ENCODE peak calls at places on chromosomes 4 and X, in six cellular contexts. P, Q, R, V, K and B are unnamed samples. For H3K27me3, the result is how much of the 10 kb centered on the place peaks cover.

GRCh38 chr4:68349361-68350360 is at the start of gene YTHDC1:
- DNase-seq in R (peak), P (peak), K (peak), Q (peak), V (peak), B (peak)

GRCh38 chr4:57110635-57111546 is 706 bp upstream of the IGFBP7 start:
- DNase-seq in R (peak), K (peak), P (peak), V (peak), Q (no peak), B (no peak)

GRCh38 chrX:25021132-25021498 is 5.3 kb upstream of the ARX start:
- DNase-seq in R (no peak), Q (no peak), V (no peak), P (no peak), K (no peak), B (no peak)

GRCh38 chrX:112043997-112044396 is 38.6 kb downstream of the TRPC5 start:
- DNase-seq in Q (no peak), R (no peak), V (no peak), P (peak), K (peak), B (no peak)

GRCh38 chr4:55410431-55410830 is 14.7 kb downstream of the TMEM165 start:
- DNase-seq in R (no peak), P (no peak), V (no peak), Q (no peak), K (no peak), B (no peak)

GRCh38 chrX:21373001-21373400 is 1.2 kb upstream of the CNKSR2 start:
- DNase-seq in P (no peak), R (no peak), V (no peak), Q (no peak), K (no peak), B (no peak)

GRCh38 chr4:142778430-142778829 is 67.7 kb downstream of the INPP4B start:
- DNase-seq in R (no peak), K (no peak), Q (no peak), P (no peak), V (no peak), B (no peak)

GRCh38 chrX:108171671-108172070 is 80.1 kb downstream of the ATG4A start:
- DNase-seq in Q (no peak), K (no peak), R (no peak), P (no peak), V (no peak), B (no peak)

GRCh38 chrX:40153335-40154221 is 55.8 kb upstream of the BCOR start:
- DNase-seq in R (peak), K (peak), Q (no peak), P (peak), V (peak), B (peak)

GRCh38 chr4:2847297-2847871 is 3.7 kb downstream of the ADD1 start:
- DNase-seq in R (no peak), V (no peak), Q (no peak), K (no peak), P (peak), B (no peak)

GRCh38 chr4:66284991-66285451 is 614.7 kb upstream of the EPHA5 start:
- DNase-seq in V (no peak), K (no peak), P (no peak), R (no peak), Q (no peak), B (no peak)

GRCh38 chr4:8010618-8011017 is 71.0 kb upstream of the AFAP1 start:
- DNase-seq in P (no peak), Q (no peak), V (no peak), K (no peak), R (peak), B (no peak)

GRCh38 chr4:39353478-39354177 is 12.5 kb downstream of the RFC1 start:
- DNase-seq in K (no peak), Q (no peak), P (no peak), R (no peak), V (no peak), B (no peak)

GRCh38 chr4:17286737-17287460 is 225.0 kb downstream of the QDPR start:
- DNase-seq in V (no peak), R (no peak), P (no peak), K (peak), Q (no peak), B (no peak)

GRCh38 chrX:39907964-39908616 is 189.7 kb downstream of the BCOR start:
- DNase-seq in Q (peak), V (peak), R (peak), P (no peak), K (no peak), B (no peak)

GRCh38 chr4:158915683-158916241 is 146.9 kb downstream of the FNIP2 start:
- DNase-seq in K (no peak), V (no peak), R (no peak), P (no peak), Q (no peak), B (no peak)

GRCh38 chrX:41600266-41600665 is 88.5 kb upstream of the GPR34 start:
- DNase-seq in R (no peak), K (peak), P (no peak), V (no peak), Q (peak), B (no peak)

GRCh38 chr4:121209171-121209570 is 45.0 kb upstream of the TNIP3 start:
- DNase-seq in K (no peak), P (no peak), R (no peak), Q (no peak), V (no peak), B (no peak)

GRCh38 chr4:132982151-132982550 is 166.9 kb upstream of the PCDH10 start:
- DNase-seq in P (no peak), K (peak), R (no peak), V (no peak), Q (no peak), B (no peak)

GRCh38 chr4:10078481-10079233 is 37.9 kb downstream of the WDR1 start:
- DNase-seq in K (no peak), V (no peak), R (no peak), Q (no peak), P (no peak), B (no peak)

GRCh38 chrX:136130931-136131843 is 16.1 kb upstream of the FHL1 start:
- DNase-seq in V (no peak), P (peak), R (peak), K (no peak), Q (peak), B (no peak)

GRCh38 chr4:74094227-74094626 is 4.8 kb downstream of the CXCL2 start:
- DNase-seq in V (no peak), Q (no peak), K (no peak), R (no peak), P (no peak), B (no peak)

GRCh38 chrX:109843963-109844751 is 111.1 kb upstream of the ACSL4 start:
- DNase-seq in Q (no peak), K (no peak), R (peak), V (no peak), P (no peak), B (no peak)

GRCh38 chr4:155371432-155372043 is 5.2 kb downstream of the MAP9 start:
- DNase-seq in Q (no peak), P (peak), R (no peak), K (peak), V (no peak), B (no peak)

GRCh38 chr4:6529021-6529420 is 46.0 kb upstream of the MAN2B2 start:
- DNase-seq in P (no peak), V (no peak), Q (no peak), R (no peak), K (no peak), B (no peak)

GRCh38 chr4:119679251-119679650 is 50.6 kb upstream of the PDE5A start:
- DNase-seq in V (no peak), R (no peak), K (no peak), P (no peak), Q (no peak), B (no peak)

GRCh38 chrX:65196758-65197371 is 220.6 kb upstream of the ZC4H2 start:
- DNase-seq in K (peak), V (no peak), P (peak), Q (no peak), R (peak), B (no peak)

DNA sequence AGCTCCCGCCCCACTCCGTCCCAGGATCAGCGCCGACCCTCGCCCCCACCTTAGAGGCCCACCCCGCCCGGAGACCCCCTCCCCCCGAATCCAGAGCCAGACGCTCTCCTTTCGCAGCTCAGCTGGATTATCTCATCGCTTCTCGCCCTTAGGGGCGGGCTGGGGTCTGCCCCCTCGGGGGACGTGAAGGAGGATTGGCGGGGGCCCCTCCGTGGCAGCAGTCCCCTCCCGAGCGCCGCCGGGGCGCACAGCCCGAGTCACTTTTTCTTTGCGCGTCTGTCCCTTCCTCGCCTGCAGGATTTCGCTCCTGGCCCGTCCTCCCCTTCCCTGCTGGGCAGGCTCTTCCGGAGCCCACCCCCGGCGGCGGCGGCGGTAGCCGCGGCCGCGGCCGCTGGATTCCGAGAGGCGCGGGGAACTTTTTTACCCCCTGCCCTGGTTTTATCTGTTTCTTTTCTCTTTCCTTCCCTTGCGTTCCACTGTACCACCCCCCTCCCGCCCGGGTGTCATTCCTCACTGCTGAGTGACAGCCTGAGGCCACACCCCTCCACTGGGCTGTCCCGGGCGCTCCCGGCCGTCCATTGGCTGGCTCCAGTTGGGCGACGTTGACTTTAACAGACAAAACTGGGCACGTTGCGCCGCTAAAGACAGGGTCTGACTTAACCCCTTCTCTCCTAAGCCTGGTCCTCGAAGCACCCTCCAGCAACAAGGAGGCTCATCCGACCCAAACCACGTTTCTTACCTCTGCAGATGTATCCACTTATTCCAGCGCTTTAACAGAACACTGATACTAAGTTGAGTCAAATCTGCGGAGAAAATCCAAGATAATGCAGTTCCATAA is 467 bp upstream of the NKX3-2 start:
- DNase-seq in Q (no peak), V (peak), P (peak), R (peak), K (peak), B (peak)
- H3K27me3 ChIP-seq in Q (half or more), V (half or more), P (under half), R (under half), K (half or more), B (half or more)

GRCh38 chr4:95546236-95546635 is 2.5 kb downstream of the UNC5C start:
- DNase-seq in V (no peak), K (no peak), Q (no peak), P (no peak), R (no peak), B (no peak)
- H3K27me3 ChIP-seq in V (under half), K (half or more), Q (under half), P (under half), R (under half), B (under half)

GRCh38 chr4:173505924-173506779 is 23.9 kb downstream of the HAND2 start:
- DNase-seq in K (peak), Q (no peak), P (peak), R (no peak), V (no peak), B (no peak)
- H3K27me3 ChIP-seq in K (half or more), Q (half or more), P (under half), R (under half), V (under half), B (under half)

GRCh38 chrX:10519761-10520160 is 100.6 kb downstream of the MID1 start:
- DNase-seq in R (no peak), V (no peak), P (no peak), Q (no peak), K (no peak), B (no peak)
- H3K27me3 ChIP-seq in R (under half), V (under half), P (under half), Q (under half), K (under half), B (under half)

GRCh38 chrX:34299451-34299967 is 167.4 kb upstream of the FAM47A start:
- DNase-seq in V (no peak), K (peak), R (no peak), P (no peak), Q (no peak), B (no peak)
- H3K27me3 ChIP-seq in V (under half), K (under half), R (under half), P (under half), Q (under half), B (under half)